ENCODE peak calls at places on chromosomes 1 and 21, in eight cellular contexts. Q, W, Y, B, V, P, U and O are unnamed samples.

GRCh38 chr1:1402081-1402900 is 3.2 kb upstream of the CCNL2 start:
- DNase-seq in Q (peak; percentile 45), P (peak; percentile 90), W (no peak), Y (no peak), U (no peak), B (peak; percentile 77), V (peak; percentile 52), O (no peak)

GRCh38 chr1:12078938-12079861 is 16.1 kb downstream of the TNFRSF8 start:
- DNase-seq in W (no peak), Q (peak; percentile 25), Y (no peak), U (peak; percentile 73), B (peak; percentile 75), V (peak; percentile 27), P (peak; percentile 92), O (peak; percentile 70)

GRCh38 chr1:37234941-37235418 is 200.7 kb upstream of the GRIK3 start:
- DNase-seq in B (peak; percentile 92), Q (no peak), U (no peak), V (no peak), P (peak; percentile 78), Y (no peak), W (no peak), O (no peak)

GRCh38 chr1:218526198-218526580 is 181.1 kb downstream of the TGFB2 start:
- DNase-seq in Y (no peak), P (no peak), W (no peak), Q (no peak), B (no peak), U (no peak), V (no peak), O (no peak)

GRCh38 chr1:29574871-29575270 is 338.5 kb downstream of the PTPRU start:
- DNase-seq in P (no peak), B (no peak), Y (no peak), W (no peak), Q (no peak), U (no peak), V (no peak), O (no peak)

GRCh38 chr1:19065526-19066247 is 109.2 kb upstream of the IFFO2 start:
- DNase-seq in B (no peak), U (no peak), Y (peak; percentile 77), V (no peak), P (no peak), Q (no peak), W (no peak), O (no peak)

GRCh38 chr1:165075725-165076370 is 280.7 kb downstream of the LMX1A start:
- DNase-seq in V (no peak), P (peak; percentile 77), B (peak; percentile 60), W (no peak), Q (no peak), Y (no peak), U (peak; percentile 39), O (no peak)

GRCh38 chr1:235069577-235070563 is 58.8 kb downstream of the TOMM20 start:
- DNase-seq in B (no peak), P (no peak), W (no peak), Q (peak; percentile 89), V (no peak), Y (peak; percentile 95), U (peak; percentile 50), O (no peak)

GRCh38 chr1:23529146-23530088 is 1.6 kb downstream of the E2F2 start:
- DNase-seq in P (no peak), Q (peak; percentile 76), U (peak; percentile 88), Y (no peak), B (no peak), W (no peak), V (no peak), O (no peak)

GRCh38 chr1:23531695-23532094 is 662 bp upstream of the E2F2 start:
- DNase-seq in B (no peak), Q (no peak), V (no peak), U (no peak), P (no peak), Y (no peak), W (no peak), O (no peak)

GRCh38 chr1:23533288-23534130 is 2.5 kb upstream of the E2F2 start:
- DNase-seq in W (no peak), V (no peak), Y (no peak), P (no peak), B (no peak), U (no peak), Q (no peak), O (no peak)

GRCh38 chr1:23530089-23530749 is 814 bp downstream of the E2F2 start:
- DNase-seq in B (peak; percentile 16), Y (no peak), V (no peak), Q (no peak), P (no peak), U (no peak), W (no peak), O (no peak)

DNA sequence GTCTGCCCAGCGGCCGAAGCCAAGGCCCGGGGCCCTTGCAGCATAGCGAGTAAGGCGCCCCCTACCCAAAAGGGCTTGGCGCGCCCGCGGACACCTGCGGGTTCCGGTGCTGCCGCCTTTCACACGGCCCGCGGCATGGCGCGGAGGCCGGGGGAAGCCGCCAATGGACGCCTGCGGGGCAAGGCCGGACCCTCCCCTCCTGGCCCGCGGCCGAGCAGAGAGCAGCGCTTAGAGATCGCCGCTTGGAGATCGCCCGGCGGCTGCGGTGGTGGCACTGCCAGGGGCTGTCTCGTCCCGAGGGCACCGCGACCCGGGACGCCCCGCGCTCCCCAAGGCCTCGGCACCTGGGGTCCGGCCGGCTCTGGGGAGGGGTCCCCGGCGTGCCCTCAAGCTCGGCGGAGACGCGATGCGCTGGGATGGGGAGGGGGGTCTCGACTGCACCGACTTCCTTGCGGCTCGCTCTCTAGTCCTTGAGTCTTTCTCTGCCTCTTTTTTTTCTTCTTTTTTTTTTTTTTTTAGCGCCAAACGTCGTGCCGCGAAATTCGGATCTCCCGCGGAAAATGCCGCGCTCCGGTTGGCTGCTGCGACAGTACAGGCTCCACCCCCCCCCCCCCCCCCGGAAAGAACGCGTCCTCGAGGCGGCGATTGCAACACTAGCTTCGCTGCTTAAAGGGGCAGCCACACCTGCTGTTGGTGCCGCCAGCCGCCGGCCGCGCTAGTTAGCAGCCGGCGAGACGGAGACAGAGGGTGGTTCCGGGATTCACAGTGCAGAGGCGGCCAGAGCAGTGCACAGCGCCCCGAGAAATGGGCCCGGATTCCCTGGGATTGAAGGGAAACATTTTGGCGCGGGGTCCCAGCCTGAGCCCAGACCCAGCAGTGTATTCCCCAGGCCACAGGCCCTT is at the start of gene E2F2:
- DNase-seq in Y (peak; percentile 88), P (peak; percentile 94), W (peak; percentile 80), B (peak; percentile 94), Q (peak; percentile 86), U (peak; percentile 92), V (peak; percentile 81), O (no peak)
- H3K4me1 ChIP-seq in Y (peaks cover 81% of the 10 kb centered on the region), P (peaks cover 18% of the 10 kb centered on the region), W (peaks cover 60% of the 10 kb centered on the region), B (peaks cover 20% of the 10 kb centered on the region), Q (peaks cover 20% of the 10 kb centered on the region), U (peaks cover 38% of the 10 kb centered on the region), V (peaks cover 96% of the 10 kb centered on the region), O (peaks cover 4% of the 10 kb centered on the region)

GRCh38 chr21:41249476-41249875 is 67.1 kb upstream of the FAM3B start:
- DNase-seq in U (no peak), W (no peak), V (no peak), B (no peak), Y (no peak), Q (no peak), P (no peak), O (no peak)

GRCh38 chr21:41247561-41247968 is 69.0 kb upstream of the FAM3B start:
- DNase-seq in B (no peak), Y (peak; percentile 81), U (peak; percentile 48), W (no peak), V (no peak), P (no peak), Q (peak; percentile 78), O (no peak)

GRCh38 chr21:41246808-41247207 is 69.8 kb upstream of the FAM3B start:
- DNase-seq in V (no peak), U (no peak), Q (no peak), Y (no peak), W (no peak), B (no peak), P (no peak), O (no peak)

GRCh38 chr21:41245509-41246135 is 71.0 kb upstream of the FAM3B start:
- DNase-seq in W (no peak), V (no peak), P (peak; percentile 8), Q (no peak), U (no peak), B (no peak), Y (no peak), O (no peak)

GRCh38 chr21:41247976-41248545 is 68.5 kb upstream of the FAM3B start:
- DNase-seq in B (no peak), V (no peak), W (no peak), Y (no peak), U (no peak), Q (no peak), P (no peak), O (no peak)
- H3K27ac ChIP-seq in B (no peak overlapping the region), V (no peak overlapping the region), W (no peak overlapping the region), Y (peak overlapping the region; percentile 77), U (no peak overlapping the region), Q (peak overlapping the region; percentile 51), P (no peak overlapping the region), O (no peak overlapping the region)

DNA sequence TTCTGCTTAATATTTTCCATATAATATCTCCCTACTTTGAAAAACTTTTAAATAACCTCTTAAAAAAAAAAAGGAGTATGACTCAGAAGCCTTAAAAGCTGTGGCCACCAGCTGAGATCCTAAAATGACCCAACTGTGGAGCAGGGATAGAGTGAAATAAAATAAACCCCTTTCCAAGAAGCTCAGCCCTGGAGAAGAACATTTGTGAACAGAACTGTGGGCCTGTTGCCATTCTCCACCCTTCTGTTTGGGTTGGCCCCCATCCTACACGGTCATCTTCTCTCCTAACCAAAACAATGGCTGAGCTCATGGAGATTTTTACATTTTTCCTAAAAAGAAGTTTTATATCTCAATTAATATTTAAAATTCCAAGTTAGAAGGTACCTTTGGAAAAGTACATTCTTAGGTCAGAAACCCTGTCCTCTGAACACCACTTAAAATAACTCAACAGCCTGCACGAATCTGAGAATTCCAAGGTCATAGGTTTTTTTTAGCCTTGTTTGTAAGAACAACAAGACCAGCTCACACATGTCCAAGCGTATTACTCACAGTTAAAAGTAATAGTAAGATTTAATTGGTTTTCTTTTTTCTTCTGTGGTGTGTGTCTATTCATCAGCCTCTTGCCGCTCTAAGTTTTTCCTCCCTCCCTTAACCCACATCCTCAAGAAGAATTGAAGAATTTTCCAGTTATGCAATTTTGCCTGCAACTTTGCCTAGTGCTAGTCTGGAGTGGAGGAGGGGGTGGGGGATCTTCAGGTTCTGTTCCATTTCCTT is 107.7 kb upstream of the ERRFI1 start:
- DNase-seq in B (no peak), Y (peak; percentile 41), V (peak; percentile 60), W (no peak), Q (peak; percentile 55), U (peak; percentile 81), P (no peak), O (no peak)
- H3K4me3 ChIP-seq in B (no peak overlapping the region), Y (no peak overlapping the region), V (no peak overlapping the region), W (no peak overlapping the region), Q (no peak overlapping the region), U (no peak overlapping the region), P (no peak overlapping the region), O (no peak overlapping the region)

DNA sequence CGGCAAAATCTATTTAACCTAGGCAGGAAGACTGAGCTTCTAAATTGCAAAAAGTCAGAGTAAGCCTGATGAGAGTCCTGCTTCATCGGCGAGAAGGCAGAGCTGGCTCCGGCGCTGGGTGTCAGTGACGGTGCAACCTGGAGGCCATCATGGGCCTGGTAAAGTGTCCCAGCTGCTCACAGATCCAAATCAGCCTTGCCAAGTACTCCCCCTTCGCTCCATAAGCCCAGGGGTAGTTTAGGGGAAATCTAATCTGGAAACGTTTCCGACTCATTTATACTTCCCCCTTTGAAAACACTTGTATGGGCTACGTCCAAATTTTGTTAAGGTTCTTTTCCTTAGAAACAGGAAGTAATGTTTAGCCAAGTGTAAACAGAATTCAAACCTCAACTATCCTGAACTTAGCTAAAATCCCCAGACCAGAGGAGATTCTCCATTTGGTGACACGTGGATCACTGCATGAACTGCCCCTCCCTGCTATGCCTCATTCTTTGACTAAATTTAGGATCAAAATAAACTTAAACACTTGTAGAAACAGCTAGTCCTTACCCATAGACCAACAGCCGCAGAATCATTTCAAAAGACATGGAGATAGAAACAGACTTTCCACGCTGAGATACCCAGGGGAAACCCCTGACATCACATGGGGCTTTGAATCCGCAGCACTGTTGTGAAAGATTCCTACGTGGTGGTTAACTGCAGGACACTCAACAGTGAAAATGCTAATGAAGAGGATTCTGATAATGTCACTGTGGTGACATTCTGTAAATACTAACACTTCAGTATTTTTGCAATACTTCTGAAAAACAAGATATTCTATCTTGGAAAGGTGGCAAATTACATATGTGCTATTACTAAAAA is 172.7 kb downstream of the TGFBR3 start:
- DNase-seq in V (no peak), U (peak; percentile 29), P (peak; percentile 22), W (no peak), B (no peak), Y (no peak), Q (peak; percentile 41), O (no peak)
- H3K4me1 ChIP-seq in V (no peaks in the 10 kb centered on the region), U (peaks cover 5% of the 10 kb centered on the region), P (no peaks in the 10 kb centered on the region), W (no peaks in the 10 kb centered on the region), B (peaks cover 8% of the 10 kb centered on the region), Y (peaks cover 19% of the 10 kb centered on the region), Q (no peaks in the 10 kb centered on the region), O (no peaks in the 10 kb centered on the region)